ENCODE peak calls at places on chromosomes 4 and X, in nine cellular contexts. One of them, this sample, is unnamed.
A peak's percentile ranks its signal among the peaks of the same experiment; 100 is the strongest.

GRCh38 chr4:139576219-139576618 is 20.2 kb upstream of the SETD7 start:
- DNase-seq in trophoblast cell: no peak
- DNase-seq in neuronal stem cell: no peak
- DNase-seq in GM23248: no peak
- DNase-seq in mesenchymal stem cell: peak; percentile 49
- DNase-seq in PC-9: no peak
- DNase-seq in A549: no peak
- DNase-seq in SK-N-SH: no peak
- DNase-seq in neural progenitor cell: no peak
- DNase-seq in this sample: no peak

GRCh38 chr4:12701384-12701783 is 782.8 kb downstream of the RAB28 start:
- DNase-seq in trophoblast cell: no peak
- DNase-seq in neuronal stem cell: no peak
- DNase-seq in GM23248: no peak
- DNase-seq in mesenchymal stem cell: no peak
- DNase-seq in PC-9: no peak
- DNase-seq in A549: no peak
- DNase-seq in SK-N-SH: no peak
- DNase-seq in neural progenitor cell: no peak
- DNase-seq in this sample: no peak

GRCh38 chrX:153474718-153475117 is 4.3 kb upstream of the HAUS7 start:
- DNase-seq in trophoblast cell: peak; percentile 79
- DNase-seq in neuronal stem cell: no peak
- DNase-seq in GM23248: peak; percentile 83
- DNase-seq in mesenchymal stem cell: peak; percentile 54
- DNase-seq in PC-9: no peak
- DNase-seq in A549: no peak
- DNase-seq in SK-N-SH: no peak
- DNase-seq in neural progenitor cell: peak; percentile 68
- DNase-seq in this sample: no peak

GRCh38 chrX:28848707-28849106 is 261.5 kb downstream of the IL1RAPL1 start:
- DNase-seq in trophoblast cell: no peak
- DNase-seq in neuronal stem cell: no peak
- DNase-seq in GM23248: no peak
- DNase-seq in mesenchymal stem cell: no peak
- DNase-seq in PC-9: no peak
- DNase-seq in A549: no peak
- DNase-seq in SK-N-SH: no peak
- DNase-seq in neural progenitor cell: no peak
- DNase-seq in this sample: no peak

GRCh38 chr4:85780664-85781063 is 305.7 kb downstream of the ARHGAP24 start:
- DNase-seq in trophoblast cell: no peak
- DNase-seq in neuronal stem cell: no peak
- DNase-seq in GM23248: peak; percentile 69
- DNase-seq in mesenchymal stem cell: peak; percentile 88
- DNase-seq in PC-9: no peak
- DNase-seq in A549: no peak
- DNase-seq in SK-N-SH: no peak
- DNase-seq in neural progenitor cell: no peak
- DNase-seq in this sample: no peak

GRCh38 chrX:118761950-118762725 is 34.7 kb downstream of the IL13RA1 start:
- DNase-seq in trophoblast cell: no peak
- DNase-seq in neuronal stem cell: peak; percentile 6
- DNase-seq in GM23248: no peak
- DNase-seq in mesenchymal stem cell: no peak
- DNase-seq in PC-9: no peak
- DNase-seq in A549: no peak
- DNase-seq in SK-N-SH: peak; percentile 16
- DNase-seq in neural progenitor cell: peak; percentile 35
- DNase-seq in this sample: no peak

GRCh38 chr4:6035786-6036185 is 17.6 kb upstream of the C4orf50 start:
- DNase-seq in trophoblast cell: no peak
- DNase-seq in neuronal stem cell: no peak
- DNase-seq in GM23248: no peak
- DNase-seq in mesenchymal stem cell: no peak
- DNase-seq in PC-9: no peak
- DNase-seq in A549: no peak
- DNase-seq in SK-N-SH: no peak
- DNase-seq in neural progenitor cell: peak; percentile 15
- DNase-seq in this sample: no peak

GRCh38 chr4:121698119-121698732 is 1.4 kb upstream of the ANXA5 start:
- DNase-seq in trophoblast cell: no peak
- DNase-seq in neuronal stem cell: no peak
- DNase-seq in GM23248: peak; percentile 38
- DNase-seq in mesenchymal stem cell: no peak
- DNase-seq in PC-9: no peak
- DNase-seq in A549: no peak
- DNase-seq in SK-N-SH: no peak
- DNase-seq in neural progenitor cell: no peak
- DNase-seq in this sample: no peak

GRCh38 chr4:39433878-39434492 is 24.7 kb downstream of the RPL9 start:
- DNase-seq in trophoblast cell: no peak
- DNase-seq in neuronal stem cell: no peak
- DNase-seq in GM23248: no peak
- DNase-seq in mesenchymal stem cell: no peak
- DNase-seq in PC-9: no peak
- DNase-seq in A549: no peak
- DNase-seq in SK-N-SH: no peak
- DNase-seq in neural progenitor cell: no peak
- DNase-seq in this sample: no peak

GRCh38 chr4:140135529-140136021 is 18.4 kb downstream of the MAML3 start:
- DNase-seq in trophoblast cell: no peak
- DNase-seq in neuronal stem cell: no peak
- DNase-seq in GM23248: peak; percentile 36
- DNase-seq in mesenchymal stem cell: peak; percentile 42
- DNase-seq in PC-9: no peak
- DNase-seq in A549: peak; percentile 58
- DNase-seq in SK-N-SH: peak; percentile 84
- DNase-seq in neural progenitor cell: no peak
- DNase-seq in this sample: no peak

GRCh38 chrX:131235768-131236167 is 53.3 kb downstream of the IGSF1 start:
- DNase-seq in trophoblast cell: no peak
- DNase-seq in neuronal stem cell: no peak
- DNase-seq in GM23248: no peak
- DNase-seq in mesenchymal stem cell: no peak
- DNase-seq in PC-9: no peak
- DNase-seq in A549: no peak
- DNase-seq in SK-N-SH: no peak
- DNase-seq in neural progenitor cell: no peak
- DNase-seq in this sample: no peak

GRCh38 chr4:149987777-149988410 is 90.4 kb upstream of the DCLK2 start:
- DNase-seq in trophoblast cell: no peak
- DNase-seq in neuronal stem cell: no peak
- DNase-seq in GM23248: no peak
- DNase-seq in mesenchymal stem cell: no peak
- DNase-seq in PC-9: no peak
- DNase-seq in A549: no peak
- DNase-seq in SK-N-SH: no peak
- DNase-seq in neural progenitor cell: no peak
- DNase-seq in this sample: no peak

GRCh38 chr4:154609532-154609931 is 2.9 kb downstream of the FGG start:
- DNase-seq in trophoblast cell: no peak
- DNase-seq in neuronal stem cell: no peak
- DNase-seq in GM23248: no peak
- DNase-seq in mesenchymal stem cell: no peak
- DNase-seq in PC-9: no peak
- DNase-seq in A549: no peak
- DNase-seq in SK-N-SH: no peak
- DNase-seq in neural progenitor cell: no peak
- DNase-seq in this sample: no peak

GRCh38 chr4:6336166-6336565 is 66.5 kb downstream of the WFS1 start:
- DNase-seq in trophoblast cell: no peak
- DNase-seq in neuronal stem cell: no peak
- DNase-seq in GM23248: no peak
- DNase-seq in mesenchymal stem cell: no peak
- DNase-seq in PC-9: no peak
- DNase-seq in A549: no peak
- DNase-seq in SK-N-SH: no peak
- DNase-seq in neural progenitor cell: no peak
- DNase-seq in this sample: no peak

GRCh38 chrX:11444052-11444451 is 150.8 kb downstream of the AMELX start:
- DNase-seq in trophoblast cell: no peak
- DNase-seq in neuronal stem cell: no peak
- DNase-seq in GM23248: no peak
- DNase-seq in mesenchymal stem cell: no peak
- DNase-seq in PC-9: no peak
- DNase-seq in A549: no peak
- DNase-seq in SK-N-SH: no peak
- DNase-seq in neural progenitor cell: no peak
- DNase-seq in this sample: no peak

GRCh38 chrX:1528186-1528883 is 8.7 kb downstream of the P2RY8 start:
- DNase-seq in trophoblast cell: no peak
- DNase-seq in neuronal stem cell: no peak
- DNase-seq in GM23248: no peak
- DNase-seq in mesenchymal stem cell: no peak
- DNase-seq in PC-9: no peak
- DNase-seq in A549: no peak
- DNase-seq in SK-N-SH: no peak
- DNase-seq in neural progenitor cell: no peak
- DNase-seq in this sample: no peak

GRCh38 chr4:147589586-147589985 is 27.6 kb upstream of the TMEM184C start:
- DNase-seq in trophoblast cell: no peak
- DNase-seq in neuronal stem cell: no peak
- DNase-seq in GM23248: peak; percentile 31
- DNase-seq in mesenchymal stem cell: peak; percentile 21
- DNase-seq in PC-9: no peak
- DNase-seq in A549: no peak
- DNase-seq in SK-N-SH: no peak
- DNase-seq in neural progenitor cell: no peak
- DNase-seq in this sample: no peak

GRCh38 chr4:111699163-111699562 is 446.1 kb upstream of the FAM241A start:
- DNase-seq in trophoblast cell: no peak
- DNase-seq in neuronal stem cell: no peak
- DNase-seq in GM23248: no peak
- DNase-seq in mesenchymal stem cell: no peak
- DNase-seq in PC-9: no peak
- DNase-seq in A549: no peak
- DNase-seq in SK-N-SH: no peak
- DNase-seq in neural progenitor cell: no peak
- DNase-seq in this sample: no peak

GRCh38 chrX:2536974-2537373 is 36.2 kb upstream of the DHRSX start:
- DNase-seq in trophoblast cell: no peak
- DNase-seq in neuronal stem cell: no peak
- DNase-seq in GM23248: no peak
- DNase-seq in mesenchymal stem cell: no peak
- DNase-seq in PC-9: no peak
- DNase-seq in A549: no peak
- DNase-seq in SK-N-SH: no peak
- DNase-seq in neural progenitor cell: no peak
- DNase-seq in this sample: no peak

DNA sequence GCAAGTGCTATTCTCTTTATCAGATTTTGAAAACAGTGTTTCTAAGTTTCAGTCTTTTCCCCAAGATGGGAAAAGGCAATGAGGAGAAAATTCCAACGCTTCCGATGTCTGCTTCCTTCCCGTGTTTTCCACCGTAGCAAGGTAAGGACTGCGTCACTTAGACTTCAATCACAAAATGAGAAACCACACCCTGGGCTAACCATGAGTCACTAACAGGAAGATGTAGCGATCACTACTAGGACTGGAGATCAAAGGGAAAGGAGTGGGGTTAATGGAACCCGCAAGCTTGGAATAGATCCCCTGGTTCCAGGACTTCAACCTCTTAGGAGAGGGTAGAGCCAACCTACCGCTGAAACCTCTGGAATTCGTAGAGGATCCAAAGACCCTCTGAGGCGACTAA is 250.7 kb upstream of the ZFP42 start:
- DNase-seq in trophoblast cell: no peak
- DNase-seq in neuronal stem cell: no peak
- DNase-seq in GM23248: no peak
- DNase-seq in mesenchymal stem cell: no peak
- DNase-seq in PC-9: no peak
- DNase-seq in A549: no peak
- DNase-seq in SK-N-SH: no peak
- DNase-seq in neural progenitor cell: no peak
- DNase-seq in this sample: no peak
- H3K4me2 ChIP-seq in trophoblast cell: no peak overlapping the region
- H3K4me2 ChIP-seq in neuronal stem cell: no peak overlapping the region
- H3K4me2 ChIP-seq in GM23248: no peak overlapping the region
- H3K4me2 ChIP-seq in mesenchymal stem cell: no peak overlapping the region
- H3K4me2 ChIP-seq in PC-9: no peak overlapping the region
- H3K4me2 ChIP-seq in A549: no peak overlapping the region
- H3K4me2 ChIP-seq in SK-N-SH: no peak overlapping the region
- H3K4me2 ChIP-seq in neural progenitor cell: no peak overlapping the region
- H3K4me2 ChIP-seq in this sample: no peak overlapping the region

GRCh38 chr4:128247906-128248305 is 39.7 kb downstream of the PGRMC2 start:
- DNase-seq in trophoblast cell: no peak
- DNase-seq in neuronal stem cell: no peak
- DNase-seq in GM23248: no peak
- DNase-seq in mesenchymal stem cell: no peak
- DNase-seq in PC-9: no peak
- DNase-seq in A549: no peak
- DNase-seq in SK-N-SH: no peak
- DNase-seq in neural progenitor cell: no peak
- DNase-seq in this sample: no peak
- H3K9me3 ChIP-seq in trophoblast cell: peaks cover 6% of the 10 kb centered on the region
- H3K9me3 ChIP-seq in neuronal stem cell: peaks cover 2% of the 10 kb centered on the region
- H3K9me3 ChIP-seq in GM23248: no peaks in the 10 kb centered on the region
- H3K9me3 ChIP-seq in mesenchymal stem cell: peaks cover 23% of the 10 kb centered on the region
- H3K9me3 ChIP-seq in PC-9: no peaks in the 10 kb centered on the region
- H3K9me3 ChIP-seq in A549: peaks cover 19% of the 10 kb centered on the region
- H3K9me3 ChIP-seq in SK-N-SH: peaks cover 25% of the 10 kb centered on the region
- H3K9me3 ChIP-seq in neural progenitor cell: peaks cover 18% of the 10 kb centered on the region
- H3K9me3 ChIP-seq in this sample: peaks cover 2% of the 10 kb centered on the region

GRCh38 chrX:136711147-136711546 is 63.2 kb downstream of the CD40LG start:
- DNase-seq in trophoblast cell: no peak
- DNase-seq in neuronal stem cell: no peak
- DNase-seq in GM23248: peak; percentile 51
- DNase-seq in mesenchymal stem cell: peak; percentile 37
- DNase-seq in PC-9: peak; percentile 44
- DNase-seq in A549: peak; percentile 53
- DNase-seq in SK-N-SH: peak; percentile 42
- DNase-seq in neural progenitor cell: peak; percentile 29
- DNase-seq in this sample: peak; percentile 42
- H3K4me2 ChIP-seq in trophoblast cell: no peak overlapping the region
- H3K4me2 ChIP-seq in neuronal stem cell: no peak overlapping the region
- H3K4me2 ChIP-seq in GM23248: no peak overlapping the region
- H3K4me2 ChIP-seq in mesenchymal stem cell: no peak overlapping the region
- H3K4me2 ChIP-seq in PC-9: no peak overlapping the region
- H3K4me2 ChIP-seq in A549: no peak overlapping the region
- H3K4me2 ChIP-seq in SK-N-SH: no peak overlapping the region
- H3K4me2 ChIP-seq in neural progenitor cell: no peak overlapping the region
- H3K4me2 ChIP-seq in this sample: no peak overlapping the region

GRCh38 chr4:42315231-42315630 is 82.1 kb upstream of the SHISA3 start:
- DNase-seq in trophoblast cell: no peak
- DNase-seq in neuronal stem cell: no peak
- DNase-seq in GM23248: no peak
- DNase-seq in mesenchymal stem cell: no peak
- DNase-seq in PC-9: no peak
- DNase-seq in A549: no peak
- DNase-seq in SK-N-SH: no peak
- DNase-seq in neural progenitor cell: no peak
- DNase-seq in this sample: no peak
- H3K9me3 ChIP-seq in trophoblast cell: peaks cover 3% of the 10 kb centered on the region
- H3K9me3 ChIP-seq in neuronal stem cell: no peaks in the 10 kb centered on the region
- H3K9me3 ChIP-seq in GM23248: no peaks in the 10 kb centered on the region
- H3K9me3 ChIP-seq in mesenchymal stem cell: peaks cover 11% of the 10 kb centered on the region
- H3K9me3 ChIP-seq in PC-9: no peaks in the 10 kb centered on the region
- H3K9me3 ChIP-seq in A549: no peaks in the 10 kb centered on the region
- H3K9me3 ChIP-seq in SK-N-SH: no peaks in the 10 kb centered on the region
- H3K9me3 ChIP-seq in neural progenitor cell: no peaks in the 10 kb centered on the region
- H3K9me3 ChIP-seq in this sample: peaks cover 8% of the 10 kb centered on the region

This sample was measured in mammary epithelial cell.